ENCODE peak calls at places on chromosomes 11 and 22, in four cellular contexts. S is upper lobe of right lung; W is effector memory CD4-positive, alpha-beta T cell; U is colonic mucosa. R is an unnamed sample.

GRCh38 chr11:36075053-36075452 is 131.2 kb downstream of the LDLRAD3 start:
- DNase-seq in U (no peak), S (no peak), W (no peak), R (no peak)

GRCh38 chr22:17921871-17922821 is 102.2 kb downstream of the MICAL3 start:
- DNase-seq in W (no peak), U (peak), S (no peak), R (no peak)

GRCh38 chr11:46293616-46294015 is 16.2 kb downstream of the CREB3L1 start:
- DNase-seq in W (no peak), U (no peak), S (no peak), R (no peak)

GRCh38 chr11:19276859-19277808 is 36.4 kb upstream of the E2F8 start:
- DNase-seq in S (no peak), W (no peak), U (peak), R (peak)

GRCh38 chr22:36077261-36077660 is 48.6 kb upstream of the RBFOX2 start:
- DNase-seq in U (no peak), S (no peak), W (no peak), R (no peak)

GRCh38 chr11:69667619-69668604 is 7.2 kb downstream of the LTO1 start:
- DNase-seq in U (no peak), S (peak), W (no peak), R (peak)

GRCh38 chr22:29335656-29336055 is 20.2 kb upstream of the RASL10A start:
- DNase-seq in S (no peak), W (no peak), U (no peak), R (no peak)

GRCh38 chr11:68137833-68138232 is 16.6 kb upstream of the CHKA start:
- DNase-seq in W (no peak), S (no peak), U (no peak), R (no peak)

GRCh38 chr11:93986716-93987115 is 34.4 kb upstream of the HEPHL1 start:
- DNase-seq in U (no peak), S (peak), W (no peak), R (no peak)

GRCh38 chr11:79940976-79941735 is 500.3 kb upstream of the TENM4 start:
- DNase-seq in U (no peak), W (no peak), S (no peak), R (no peak)

GRCh38 chr11:9574806-9575530 is 1.5 kb downstream of the WEE1 start:
- DNase-seq in U (peak), S (no peak), W (no peak), R (peak)

GRCh38 chr11:130037881-130038601 is 31.7 kb upstream of the APLP2 start:
- DNase-seq in W (no peak), S (no peak), U (no peak), R (no peak)

GRCh38 chr11:18005376-18006129 is 7.3 kb downstream of the SERGEF start:
- DNase-seq in W (no peak), U (no peak), S (no peak), R (no peak)

GRCh38 chr11:75583710-75584658 is 21.9 kb downstream of the SERPINH1 start:
- DNase-seq in S (peak), U (peak), W (no peak), R (no peak)

GRCh38 chr11:131095501-131096185 is 179.4 kb upstream of the SNX19 start:
- DNase-seq in W (no peak), S (no peak), U (no peak), R (no peak)

DNA sequence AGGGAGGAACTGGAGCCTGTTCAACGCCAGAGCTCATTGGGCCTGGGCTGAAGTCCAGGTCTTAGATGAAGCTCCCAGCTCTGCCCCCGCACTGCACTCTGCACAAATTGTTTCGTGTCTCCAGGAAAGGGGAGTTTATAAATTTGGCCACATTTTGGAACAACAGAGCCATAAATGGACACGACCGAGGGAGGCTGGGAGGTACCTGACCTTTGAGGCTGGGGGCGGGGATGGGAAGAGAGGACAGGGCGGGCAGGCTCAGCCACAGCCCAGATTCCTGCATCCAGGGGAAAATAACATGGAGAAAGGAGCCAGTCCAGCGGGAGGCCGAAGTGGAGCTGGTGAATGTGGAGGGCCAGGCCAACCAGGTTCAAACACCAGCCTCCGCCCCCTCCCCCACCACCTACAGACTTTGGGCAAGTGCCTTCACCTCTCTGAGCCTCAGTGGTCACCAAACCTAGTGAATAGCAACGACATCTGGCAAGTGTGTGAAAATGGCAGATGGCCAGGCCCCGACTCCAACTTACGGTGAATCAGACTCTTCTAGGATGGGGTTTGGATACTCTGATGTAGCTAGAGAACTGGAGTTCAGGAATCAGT is 36.8 kb upstream of the SMTN start:
- DNase-seq in W (no peak), S (no peak), U (peak), R (peak)
- H3K4me3 ChIP-seq in W (no peak), S (no peak), U (no peak), R (no peak)

GRCh38 chr22:30640361-30640760 is 4.8 kb downstream of the SLC35E4 start:
- DNase-seq in S (no peak), U (no peak), W (no peak), R (no peak)

GRCh38 chr22:30637701-30638114 is 2.1 kb downstream of the SLC35E4 start:
- DNase-seq in U (no peak), S (no peak), W (no peak), R (no peak)

GRCh38 chr22:30635273-30636225 is at the start of gene SLC35E4:
- DNase-seq in S (peak), U (peak), W (peak), R (peak)

GRCh38 chr22:30636226-30637077 is 871 bp downstream of the SLC35E4 start:
- DNase-seq in S (no peak), U (peak), W (no peak), R (peak)

GRCh38 chr22:30634477-30635233 is 926 bp upstream of the SLC35E4 start:
- DNase-seq in W (peak), U (peak), S (peak), R (peak)
- H3K4me3 ChIP-seq in W (peak), U (peak), S (peak), R (peak)

DNA sequence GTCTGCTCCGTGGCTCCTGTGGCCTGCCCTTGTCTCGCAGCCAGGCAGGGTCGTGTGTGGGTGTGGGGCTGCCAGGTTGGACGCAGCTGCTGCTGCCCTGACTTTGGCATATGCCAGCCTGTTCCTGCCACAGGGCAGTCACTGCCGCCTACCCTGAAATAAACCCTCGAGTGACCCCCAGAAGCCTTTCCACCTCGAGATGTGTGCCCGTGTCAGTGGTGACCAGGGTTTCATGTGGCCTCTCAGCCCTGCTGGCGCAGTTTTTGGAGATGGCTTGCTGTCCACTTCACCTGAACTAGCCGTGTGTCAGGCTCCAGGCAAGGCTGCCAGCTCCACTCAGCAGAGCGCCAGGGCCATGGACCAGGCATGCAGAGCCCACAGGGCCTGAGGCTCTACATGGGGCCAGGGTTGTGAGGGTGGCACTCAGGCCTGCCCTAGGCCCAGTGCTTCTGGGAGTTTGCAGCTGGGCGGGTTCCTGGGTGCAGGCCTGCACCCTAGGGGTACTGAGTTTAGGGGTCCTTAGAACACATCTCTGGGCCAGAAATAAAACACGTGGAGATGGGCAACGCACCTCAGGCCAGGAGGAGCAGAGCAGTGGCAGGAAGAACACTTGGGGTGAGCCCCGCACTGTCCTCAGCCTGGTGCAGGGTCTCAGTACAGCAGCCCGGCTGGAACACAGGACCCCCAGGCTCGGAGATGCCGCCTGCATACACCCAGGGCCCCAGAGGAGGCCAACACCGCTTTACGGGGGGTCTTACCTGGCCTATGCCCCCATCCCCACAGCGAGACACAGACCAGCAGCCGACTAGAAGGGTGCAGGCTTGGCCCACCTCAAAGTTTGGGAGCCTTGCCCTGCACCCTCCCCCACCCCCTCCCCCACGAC is 8.8 kb upstream of the PANX2 start:
- DNase-seq in U (no peak), S (no peak), W (no peak), R (no peak)
- H3K4me3 ChIP-seq in U (no peak), S (no peak), W (no peak), R (no peak)

GRCh38 chr22:21652547-21653545 is 10.7 kb downstream of the SDF2L1 start:
- DNase-seq in S (no peak), U (no peak), W (no peak), R (no peak)

GRCh38 chr22:21650280-21650679 is 8.2 kb downstream of the SDF2L1 start:
- DNase-seq in U (no peak), W (no peak), S (no peak), R (no peak)

GRCh38 chr22:21652010-21652546 is 10.0 kb downstream of the SDF2L1 start:
- DNase-seq in W (peak), U (peak), S (peak), R (peak)

GRCh38 chr22:21651521-21652009 is 9.5 kb downstream of the SDF2L1 start:
- DNase-seq in W (no peak), U (no peak), S (no peak), R (peak)

GRCh38 chr22:21650823-21651520 is 8.9 kb downstream of the SDF2L1 start:
- DNase-seq in W (no peak), U (no peak), S (no peak), R (no peak)
- H3K4me3 ChIP-seq in W (peak), U (peak), S (peak), R (peak)

DNA sequence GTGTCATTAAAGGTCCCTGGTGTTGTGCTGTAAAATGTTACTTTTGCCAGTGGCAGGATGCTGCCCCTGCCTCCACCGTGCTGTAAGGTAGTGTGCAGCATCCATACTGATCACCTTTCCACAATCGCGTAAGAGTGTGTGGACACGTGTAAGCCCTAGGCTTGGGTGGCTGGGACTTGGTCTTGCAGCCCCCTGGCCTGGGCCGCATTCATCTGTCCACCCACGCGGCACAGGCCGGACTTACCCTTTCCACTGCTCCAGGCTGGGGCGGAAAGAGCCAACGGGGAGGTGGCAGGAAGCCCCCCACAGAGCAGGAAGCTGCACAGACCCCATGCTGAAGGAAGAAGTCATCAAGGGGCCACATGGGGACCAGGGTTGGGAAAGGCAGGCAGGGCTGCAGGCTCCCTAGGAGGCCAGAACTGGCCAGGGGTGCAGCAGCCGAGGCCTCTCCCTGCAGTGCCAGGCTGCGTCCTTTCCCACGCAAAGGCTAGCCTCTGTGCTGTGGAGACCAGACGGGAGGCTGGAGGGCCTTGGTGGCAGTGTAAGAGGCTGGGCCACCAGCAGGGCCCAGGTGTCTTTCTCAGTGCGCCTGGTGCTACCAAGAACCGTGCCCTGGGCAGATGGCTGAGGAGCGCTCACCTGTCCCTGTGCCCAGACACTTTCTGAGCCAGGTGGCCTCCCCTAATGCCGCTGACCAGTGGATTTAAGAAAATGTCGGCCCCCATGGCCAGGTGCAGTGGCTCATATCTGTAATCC is 11.7 kb upstream of the TMEM191C start:
- DNase-seq in S (peak), W (no peak), U (no peak), R (no peak)
- H3K4me3 ChIP-seq in S (no peak), W (no peak), U (no peak), R (no peak)

GRCh38 chr11:16605440-16605970 is 132.9 kb upstream of the C11orf58 start:
- DNase-seq in S (peak), U (peak), W (no peak), R (peak)

GRCh38 chr11:16604784-16605439 is 133.5 kb upstream of the C11orf58 start:
- DNase-seq in W (no peak), U (peak), S (peak), R (peak)

GRCh38 chr11:16605971-16606783 is 132.3 kb upstream of the C11orf58 start:
- DNase-seq in S (peak), U (peak), W (peak), R (peak)

GRCh38 chr11:16603245-16603644 is 135.2 kb upstream of the C11orf58 start:
- DNase-seq in S (no peak), W (no peak), U (no peak), R (peak)

DNA sequence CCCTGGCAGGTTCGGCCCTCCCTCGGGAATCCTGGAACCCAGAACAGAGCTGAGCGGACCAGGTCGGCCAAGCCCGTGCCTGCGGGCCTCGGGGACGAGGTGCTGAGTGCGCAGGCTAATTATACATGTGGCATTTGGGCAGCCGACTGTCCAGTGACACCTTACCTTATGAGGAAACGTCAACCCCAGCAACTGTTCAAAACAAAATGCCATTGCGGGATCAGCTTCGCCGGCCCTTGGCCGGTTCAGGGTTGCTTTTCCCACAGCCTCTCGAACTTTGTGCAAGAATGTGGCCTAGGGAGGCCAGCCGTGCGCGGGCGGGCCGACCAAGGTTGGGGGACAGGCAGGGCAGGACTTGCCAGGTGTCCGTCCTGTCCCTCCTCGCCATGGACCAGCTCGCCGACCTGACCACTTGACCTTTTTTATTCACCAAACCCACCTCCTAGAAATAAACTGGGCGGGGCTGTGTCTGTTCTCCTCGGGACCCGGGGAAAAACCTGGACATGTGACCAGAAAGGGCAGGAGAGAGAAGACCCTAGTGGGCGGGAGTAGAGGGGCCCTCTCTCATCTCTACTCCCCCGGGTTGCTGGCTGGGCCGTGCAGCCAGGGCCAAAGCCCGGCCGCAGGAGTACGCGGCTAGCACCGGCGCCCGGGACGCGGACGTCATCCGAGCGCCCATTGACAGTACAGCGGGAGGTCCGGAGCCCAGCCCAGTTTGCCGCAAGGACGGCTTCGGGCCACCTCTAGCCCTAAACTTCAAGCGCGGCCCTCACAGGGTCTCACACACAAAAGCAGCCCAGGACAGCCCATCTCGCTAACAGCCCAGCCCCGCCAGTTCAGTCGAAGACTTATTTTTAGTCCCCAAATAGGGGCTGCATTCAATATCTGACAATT is 134.3 kb upstream of the C11orf58 start:
- DNase-seq in U (peak), W (no peak), S (peak), R (peak)
- H3K4me3 ChIP-seq in U (peak), W (peak), S (peak), R (peak)

GRCh38 chr11:64994318-64994717 is 2.5 kb downstream of the BATF2 start:
- DNase-seq in W (no peak), S (no peak), U (no peak), R (no peak)

GRCh38 chr11:64996327-64996709 is 453 bp downstream of the BATF2 start:
- DNase-seq in U (no peak), S (no peak), W (no peak), R (no peak)

GRCh38 chr11:64987998-64988854 is 8.5 kb downstream of the BATF2 start:
- DNase-seq in S (no peak), W (no peak), U (no peak), R (no peak)

GRCh38 chr11:64989416-64989815 is 7.4 kb downstream of the BATF2 start:
- DNase-seq in U (no peak), S (no peak), W (no peak), R (no peak)

DNA sequence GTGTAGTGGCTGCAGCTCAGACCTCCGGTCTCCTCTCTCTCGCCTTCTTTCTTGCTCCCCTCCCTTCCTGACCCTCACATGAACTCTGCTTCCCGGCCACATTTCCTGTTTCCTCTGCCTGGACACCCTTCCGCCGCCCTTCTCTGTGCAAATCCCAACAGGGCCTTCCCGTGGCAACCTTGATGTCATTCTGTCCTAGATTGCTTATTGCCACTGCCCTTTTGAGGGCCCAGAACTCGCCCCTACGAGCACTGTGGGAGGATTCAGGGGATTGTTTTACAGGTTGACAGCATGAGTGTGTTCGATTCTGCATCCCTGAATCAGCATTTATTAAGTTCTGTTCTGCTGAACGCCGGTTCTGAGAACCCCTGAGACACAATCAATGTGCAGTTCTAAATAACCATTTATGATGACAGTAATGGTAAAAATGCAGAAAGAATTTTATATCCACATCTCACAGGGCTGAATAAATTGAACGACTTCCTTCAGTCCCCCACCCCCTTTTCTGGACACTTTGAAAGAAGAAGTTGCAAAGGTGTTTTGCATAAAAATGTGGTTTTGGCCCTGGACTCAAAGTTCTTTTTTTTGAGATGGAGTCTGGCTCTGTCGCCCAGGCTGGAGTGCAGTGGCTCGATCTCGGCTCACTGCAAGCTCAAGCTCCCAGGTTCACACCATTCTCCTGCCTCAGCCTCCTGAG is 6.4 kb downstream of the BATF2 start:
- DNase-seq in U (no peak), S (no peak), W (no peak), R (peak)
- H3K4me3 ChIP-seq in U (no peak), S (peak), W (no peak), R (no peak)

GRCh38 chr11:77067776-77068460 is 1.1 kb downstream of the CAPN5 start:
- DNase-seq in U (peak), W (no peak), S (peak), R (no peak)
- H3K4me3 ChIP-seq in U (peak), W (no peak), S (no peak), R (peak)

GRCh38 chr11:829946-830294 is 2.2 kb downstream of the CRACR2B start:
- DNase-seq in U (no peak), S (no peak), W (no peak), R (no peak)
- H3K4me3 ChIP-seq in U (peak), S (peak), W (peak), R (peak)

DNA sequence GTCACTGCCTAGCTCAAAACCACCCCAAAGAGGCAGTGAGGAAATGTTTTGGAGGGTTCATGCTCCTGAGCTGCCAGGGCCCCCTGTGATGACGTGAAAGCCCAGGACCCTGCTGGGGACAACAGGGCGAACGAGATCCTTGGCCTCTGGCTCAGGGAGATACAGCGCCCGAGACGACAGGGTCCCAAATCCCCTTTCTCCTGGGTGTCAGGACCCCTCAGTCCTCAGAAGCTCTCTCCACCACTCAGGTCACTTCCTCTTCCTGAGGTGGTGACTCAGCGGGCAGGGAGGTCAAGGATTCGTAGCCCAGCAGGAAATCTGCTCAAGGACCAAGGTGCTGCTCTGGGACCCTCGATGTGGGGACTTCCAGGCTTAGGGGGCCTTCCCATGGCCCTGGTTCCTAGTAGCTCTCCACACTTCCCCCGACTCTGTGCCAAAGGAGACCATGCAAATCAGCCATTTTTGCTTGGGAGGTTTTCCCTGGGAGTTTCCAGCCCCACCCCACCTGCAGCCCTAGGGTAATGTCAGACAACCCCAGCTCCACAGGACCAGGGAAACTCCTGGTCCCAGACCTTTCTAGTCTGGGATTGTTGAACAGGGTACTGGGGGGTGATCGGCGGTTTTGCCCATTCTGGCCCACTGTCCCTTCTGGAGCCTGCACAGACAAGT is 12.8 kb downstream of the BCL9L start:
- DNase-seq in S (no peak), U (peak), W (no peak), R (peak)
- H3K4me3 ChIP-seq in S (peak), U (no peak), W (peak), R (peak)

R was measured in Peyer's patch.